ENCODE peak calls at places on chromosomes 2 and 18, in four cellular contexts. T, Z, J and H are unnamed samples.

GRCh38 chr2:187050409-187050998 is 201.5 kb upstream of the ZSWIM2 start:
- DNase-seq in T (no peak), Z (no peak), J (no peak), H (no peak)

GRCh38 chr18:48504819-48505218 is 34.0 kb upstream of the CTIF start:
- DNase-seq in T (no peak), Z (no peak), J (no peak), H (no peak)

GRCh38 chr2:111640480-111640879 is 243.5 kb downstream of the ANAPC1 start:
- DNase-seq in T (no peak), Z (no peak), J (no peak), H (no peak)

GRCh38 chr18:9850297-9850696 is 35.5 kb upstream of the TXNDC2 start:
- DNase-seq in T (no peak), Z (no peak), J (no peak), H (no peak)

GRCh38 chr18:23274638-23275482 is 139.6 kb downstream of the CABLES1 start:
- DNase-seq in T (no peak), Z (no peak), J (no peak), H (no peak)

GRCh38 chr2:74385396-74385795 is 5.3 kb upstream of the DCTN1 start:
- DNase-seq in T (no peak), Z (no peak), J (no peak), H (no peak)

GRCh38 chr2:233690444-233690843 is 2.2 kb upstream of the UGT1A6 start:
- DNase-seq in T (no peak), Z (no peak), J (no peak), H (no peak)

GRCh38 chr2:109067829-109068152 is 61.2 kb upstream of the SH3RF3 start:
- DNase-seq in T (no peak), Z (no peak), J (no peak), H (no peak)

GRCh38 chr2:29518988-29519925 is 402.1 kb downstream of the ALK start:
- DNase-seq in T (no peak), Z (no peak), J (no peak), H (no peak)

GRCh38 chr2:85996591-85996990 is 107.8 kb upstream of the ST3GAL5 start:
- DNase-seq in T (peak; percentile 86), Z (no peak), J (no peak), H (no peak)

GRCh38 chr2:232890896-232891601 is 21.0 kb downstream of the SNORC start:
- DNase-seq in T (peak; percentile 47), Z (peak; percentile 82), J (no peak), H (no peak)

GRCh38 chr2:72920317-72921087 is 3.2 kb downstream of the EMX1 start:
- DNase-seq in T (no peak), Z (peak; percentile 81), J (no peak), H (no peak)

GRCh38 chr18:37422116-37422515 is 143.5 kb downstream of the CELF4 start:
- DNase-seq in T (no peak), Z (no peak), J (no peak), H (no peak)

GRCh38 chr2:205133544-205133943 is 548.8 kb upstream of the NRP2 start:
- DNase-seq in T (no peak), Z (no peak), J (no peak), H (no peak)
- TF ChIP-seq CBX5 in T (no peak), Z (no peak), J (no peak), H (no peak)

GRCh38 chr2:163647300-163647699 is 88.5 kb downstream of the FIGN start:
- DNase-seq in T (no peak), Z (no peak), J (no peak), H (no peak)
- TF ChIP-seq CBX5 in T (no peak), Z (no peak), J (no peak), H (no peak)

GRCh38 chr2:16617282-16618266 is 48.1 kb downstream of the CYRIA start:
- DNase-seq in T (peak; percentile 24), Z (peak; percentile 66), J (no peak), H (no peak)
- TF ChIP-seq CBX5 in T (no peak), Z (no peak), J (no peak), H (no peak)

GRCh38 chr2:27263287-27264252 is 723 bp upstream of the SLC30A3 start:
- DNase-seq in T (no peak), Z (peak; percentile 71), J (no peak), H (no peak)
- TF ChIP-seq CBX5 in T (no peak), Z (no peak), J (no peak), H (no peak)